ENCODE peak calls at places on chromosomes 1 and 21, in five cellular contexts. D, H, B, C and R are unnamed samples.

GRCh38 chr1:33343539-33343938 is 22.6 kb upstream of the A3GALT2 start:
- DNase-seq in B (no peak), H (no peak), C (no peak), D (no peak), R (no peak)

GRCh38 chr1:218339267-218339831 is 5.8 kb upstream of the TGFB2 start:
- DNase-seq in B (no peak), C (peak; percentile 51), H (no peak), D (peak; percentile 54), R (no peak)

GRCh38 chr21:45177039-45177438 is 102.7 kb downstream of the ADARB1 start:
- DNase-seq in H (no peak), D (no peak), C (no peak), B (no peak), R (peak; percentile 30)

GRCh38 chr1:176055398-176055797 is 151.7 kb downstream of the COP1 start:
- DNase-seq in H (no peak), C (no peak), D (no peak), B (no peak), R (no peak)

GRCh38 chr1:58162952-58163550 is 383.5 kb downstream of the OMA1 start:
- DNase-seq in H (no peak), B (peak; percentile 87), C (peak; percentile 87), D (peak; percentile 70), R (peak; percentile 16)

GRCh38 chr1:117061986-117062415 is 1.9 kb downstream of the TTF2 start:
- DNase-seq in C (peak; percentile 20), D (peak; percentile 76), H (peak; percentile 29), B (no peak), R (no peak)

GRCh38 chr1:229027622-229028182 is 243.2 kb upstream of the RAB4A start:
- DNase-seq in C (peak; percentile 59), D (peak; percentile 48), H (no peak), B (peak; percentile 94), R (peak; percentile 75)

GRCh38 chr1:48943826-48944225 is 167.1 kb upstream of the BEND5 start:
- DNase-seq in H (no peak), C (no peak), D (peak; percentile 34), B (no peak), R (no peak)

GRCh38 chr1:19203440-19203839 is 6.6 kb downstream of the UBR4 start:
- DNase-seq in D (peak; percentile 89), H (no peak), B (no peak), C (no peak), R (no peak)

GRCh38 chr1:90613371-90613770 is 103.7 kb downstream of the BARHL2 start:
- DNase-seq in H (no peak), D (no peak), B (no peak), C (no peak), R (no peak)

GRCh38 chr1:226987179-226987536 is 47.1 kb downstream of the COQ8A start:
- DNase-seq in D (no peak), B (no peak), C (no peak), H (no peak), R (peak; percentile 28)

GRCh38 chr1:206831605-206832004 is 33.8 kb upstream of the IL20 start:
- DNase-seq in B (no peak), C (no peak), D (no peak), H (no peak), R (no peak)

GRCh38 chr1:206816390-206817287 is 44.3 kb upstream of the IL10 start:
- DNase-seq in B (no peak), H (no peak), D (no peak), C (peak; percentile 27), R (no peak)

GRCh38 chr1:97745912-97746311 is 174.9 kb downstream of the DPYD start:
- DNase-seq in B (no peak), D (peak; percentile 53), H (no peak), C (no peak), R (no peak)

GRCh38 chr1:71414229-71414628 is 333.4 kb upstream of the ZRANB2 start:
- DNase-seq in D (no peak), H (no peak), B (no peak), C (no peak), R (no peak)

GRCh38 chr1:32151319-32151787 is 28.1 kb upstream of the TXLNA start:
- DNase-seq in H (no peak), B (no peak), D (peak; percentile 52), C (peak; percentile 40), R (no peak)

GRCh38 chr1:244904119-244904518 is 39.8 kb upstream of the HNRNPU start:
- DNase-seq in B (no peak), D (no peak), C (no peak), H (no peak), R (peak; percentile 32)

GRCh38 chr1:67888707-67889106 is 55.4 kb upstream of the GNG12 start:
- DNase-seq in H (no peak), D (no peak), B (peak; percentile 73), C (no peak), R (peak; percentile 20)

GRCh38 chr1:119080586-119080985 is 59.9 kb downstream of the WARS2 start:
- DNase-seq in B (peak; percentile 71), H (no peak), D (peak; percentile 29), C (no peak), R (peak; percentile 20)

GRCh38 chr1:201379733-201380242 is 2.3 kb upstream of the TNNT2 start:
- DNase-seq in D (no peak), B (no peak), C (no peak), H (no peak), R (peak; percentile 36)

GRCh38 chr1:211541715-211542477 is 37.1 kb downstream of the SLC30A1 start:
- DNase-seq in C (peak; percentile 54), H (no peak), B (no peak), D (peak; percentile 20), R (peak; percentile 3)

GRCh38 chr1:221473392-221473791 is 268.5 kb downstream of the DUSP10 start:
- DNase-seq in D (no peak), H (no peak), C (no peak), B (no peak), R (no peak)

GRCh38 chr21:41836166-41837015 is 42.8 kb downstream of the PRDM15 start:
- DNase-seq in C (no peak), D (no peak), H (no peak), B (peak; percentile 5), R (peak; percentile 64)

GRCh38 chr1:158043232-158043631 is 49.8 kb downstream of the KIRREL1 start:
- DNase-seq in B (peak; percentile 60), D (no peak), H (no peak), C (peak; percentile 26), R (no peak)

GRCh38 chr1:89734437-89734836 is 86.4 kb upstream of the LRRC8D start:
- DNase-seq in C (no peak), B (no peak), H (no peak), D (no peak), R (no peak)

GRCh38 chr1:41241748-41242644 is at the start of gene SCMH1:
- DNase-seq in D (no peak), C (peak; percentile 84), H (peak; percentile 49), B (peak; percentile 63), R (peak; percentile 97)

GRCh38 chr21:38363684-38364083 is 106.9 kb downstream of the KCNJ15 start:
- DNase-seq in D (no peak), H (no peak), C (no peak), B (no peak), R (no peak)

GRCh38 chr1:111705841-111706240 is 33.4 kb downstream of the INKA2 start:
- DNase-seq in D (no peak), C (no peak), H (no peak), B (no peak), R (no peak)

GRCh38 chr21:45116066-45116465 is 41.7 kb downstream of the ADARB1 start:
- DNase-seq in D (no peak), B (no peak), C (no peak), H (no peak), R (no peak)

GRCh38 chr1:224338150-224338838 is 8.3 kb upstream of the NVL start:
- DNase-seq in H (no peak), B (no peak), C (no peak), D (peak; percentile 36), R (no peak)

GRCh38 chr1:227219715-227220292 is 98.5 kb downstream of the CDC42BPA start:
- DNase-seq in B (no peak), C (no peak), D (no peak), H (no peak), R (no peak)

GRCh38 chr1:184646824-184647223 is 107.8 kb downstream of the EDEM3 start:
- DNase-seq in C (no peak), D (no peak), H (no peak), B (no peak), R (no peak)

GRCh38 chr1:56461158-56462127 is 117.9 kb downstream of the PLPP3 start:
- DNase-seq in C (peak; percentile 59), D (no peak), B (no peak), H (no peak), R (peak; percentile 44)

GRCh38 chr1:10278880-10279279 is 68.5 kb downstream of the KIF1B start:
- DNase-seq in B (no peak), C (no peak), D (no peak), H (no peak), R (no peak)

GRCh38 chr1:26079178-26079563 is 11.7 kb upstream of the TRIM63 start:
- DNase-seq in D (no peak), B (no peak), C (no peak), H (no peak), R (peak; percentile 57)

GRCh38 chr1:109198043-109198695 is 15.5 kb upstream of the SARS1 start:
- DNase-seq in C (peak; percentile 43), B (no peak), H (no peak), D (peak; percentile 98), R (no peak)
- H3K4me3 ChIP-seq in C (no peak overlapping the region), B (no peak overlapping the region), H (no peak overlapping the region), D (no peak overlapping the region), R (no peak overlapping the region)

GRCh38 chr1:2894381-2895041 is 93.0 kb upstream of the TTC34 start:
- DNase-seq in H (no peak), C (no peak), B (no peak), D (no peak), R (no peak)
- H3K27me3 ChIP-seq in H (no peaks in the 10 kb centered on the region), C (no peaks in the 10 kb centered on the region), B (no peaks in the 10 kb centered on the region), D (no peaks in the 10 kb centered on the region), R (no peaks in the 10 kb centered on the region)

GRCh38 chr1:54850082-54850730 is 36.8 kb downstream of the DHCR24 start:
- DNase-seq in H (no peak), D (no peak), B (no peak), C (peak; percentile 4), R (no peak)

GRCh38 chr1:54851406-54851805 is 35.6 kb downstream of the DHCR24 start:
- DNase-seq in H (no peak), B (no peak), D (no peak), C (no peak), R (no peak)

GRCh38 chr1:54851928-54852524 is 35.0 kb downstream of the DHCR24 start:
- DNase-seq in B (no peak), C (no peak), H (no peak), D (no peak), R (no peak)

GRCh38 chr1:54849219-54850081 is 37.5 kb downstream of the DHCR24 start:
- DNase-seq in C (no peak), H (no peak), B (no peak), D (no peak), R (no peak)

GRCh38 chr1:54850737-54851136 is 36.3 kb downstream of the DHCR24 start:
- DNase-seq in C (peak; percentile 59), H (no peak), D (peak; percentile 62), B (no peak), R (no peak)
- H3K36me3 ChIP-seq in C (no peaks in the 10 kb centered on the region), H (no peaks in the 10 kb centered on the region), D (peaks cover 52% of the 10 kb centered on the region), B (peaks cover 77% of the 10 kb centered on the region), R (peaks cover 50% of the 10 kb centered on the region)

DNA sequence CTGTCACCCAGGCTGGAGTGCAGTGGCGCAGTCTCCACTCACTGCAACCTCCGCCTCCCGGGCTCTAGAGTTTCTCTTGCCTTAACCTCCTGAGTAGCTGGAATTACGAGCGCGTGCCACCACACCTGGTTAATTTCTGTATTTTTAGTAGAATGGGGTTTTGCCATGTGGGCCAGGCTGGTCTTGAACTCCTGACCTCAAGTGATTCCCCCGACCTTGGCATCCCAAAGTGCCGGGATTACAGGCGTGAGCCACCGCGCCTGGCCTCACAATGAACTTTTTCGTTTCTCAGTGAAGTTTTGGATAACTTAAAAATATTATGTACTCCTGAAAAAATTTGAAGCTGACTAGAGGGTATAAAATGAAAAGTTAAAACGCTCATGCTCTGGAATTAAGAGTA is 59.5 kb downstream of the TBCE start:
- DNase-seq in C (no peak), B (no peak), H (no peak), D (no peak), R (no peak)
- H3K4me3 ChIP-seq in C (no peak overlapping the region), B (no peak overlapping the region), H (no peak overlapping the region), D (no peak overlapping the region), R (no peak overlapping the region)